ENCODE peak calls at places on chromosomes 13 and 19, in four cellular contexts. T, Y, R and X are unnamed samples.

GRCh38 chr19:795691-796581 is 1.3 kb upstream of the PTBP1 start:
- DNase-seq in T (no peak), Y (no peak), R (no peak), X (no peak)

GRCh38 chr13:20505405-20506366 is 20.0 kb downstream of the CRYL1 start:
- DNase-seq in T (no peak), Y (no peak), R (no peak), X (no peak)

GRCh38 chr19:48962029-48962848 is 2.9 kb upstream of the FTL start:
- DNase-seq in T (no peak), Y (peak; percentile 65), R (no peak), X (no peak)

GRCh38 chr13:63501702-63502101 is 2086.1 kb upstream of the PCDH20 start:
- DNase-seq in T (no peak), Y (no peak), R (no peak), X (no peak)

GRCh38 chr13:63497601-63498000 is 2082.0 kb upstream of the PCDH20 start:
- DNase-seq in T (no peak), Y (no peak), R (no peak), X (no peak)

GRCh38 chr19:20371911-20372310 is 193.7 kb downstream of the ZNF737 start:
- DNase-seq in T (no peak), Y (no peak), R (no peak), X (no peak)

GRCh38 chr19:2048104-2048958 is 2.7 kb downstream of the MKNK2 start:
- DNase-seq in T (no peak), Y (no peak), R (no peak), X (peak; percentile 14)

GRCh38 chr13:113982296-113982661 is 8.4 kb upstream of the C13orf46 start:
- DNase-seq in T (no peak), Y (no peak), R (no peak), X (no peak)

GRCh38 chr19:9995999-9996398 is 14.3 kb downstream of the COL5A3 start:
- DNase-seq in T (no peak), Y (no peak), R (no peak), X (no peak)

GRCh38 chr19:40465025-40465780 is at the start of gene BLVRB:
- DNase-seq in T (no peak), Y (no peak), R (no peak), X (no peak)

GRCh38 chr19:17778621-17779280 is 16.2 kb upstream of the B3GNT3 start:
- DNase-seq in T (no peak), Y (no peak), R (no peak), X (no peak)

GRCh38 chr19:31648347-31648746 is 299.1 kb upstream of the TSHZ3 start:
- DNase-seq in T (no peak), Y (no peak), R (no peak), X (no peak)

GRCh38 chr13:31374682-31375081 is 174.9 kb downstream of the B3GLCT start:
- DNase-seq in T (no peak), Y (no peak), R (no peak), X (no peak)

GRCh38 chr19:5621311-5621944 is 1.1 kb downstream of the SAFB2 start:
- DNase-seq in T (no peak), Y (no peak), R (no peak), X (no peak)